ENCODE peak calls at places on chromosomes 12 and 14, in four cellular contexts. A, H, N and J are unnamed samples.
A peak's percentile ranks its signal among the peaks of the same experiment; 100 is the strongest.

GRCh38 chr12:131845121-131845520 is 16.9 kb downstream of the MMP17 start:
- DNase-seq in A (no peak), H (no peak), N (no peak), J (no peak)

GRCh38 chr12:59088673-59089072 is 168.4 kb upstream of the LRIG3 start:
- DNase-seq in A (no peak), H (no peak), N (peak; percentile 17), J (no peak)

GRCh38 chr12:130572553-130572952 is 143.5 kb downstream of the RIMBP2 start:
- DNase-seq in A (no peak), H (no peak), N (no peak), J (no peak)

GRCh38 chr14:92531151-92531873 is 17.7 kb downstream of the RIN3 start:
- DNase-seq in A (no peak), H (no peak), N (no peak), J (peak; percentile 81)

GRCh38 chr14:72647782-72648181 is 246.1 kb downstream of the DPF3 start:
- DNase-seq in A (no peak), H (no peak), N (no peak), J (no peak)

GRCh38 chr14:55389330-55389729 is 22.3 kb downstream of the ATG14 start:
- DNase-seq in A (no peak), H (no peak), N (no peak), J (no peak)

GRCh38 chr14:50425816-50426215 is 29.1 kb upstream of the CDKL1 start:
- DNase-seq in A (no peak), H (no peak), N (no peak), J (no peak)

GRCh38 chr14:105943973-105944602 is 417.7 kb downstream of the TMEM121 start:
- DNase-seq in A (no peak), H (no peak), N (no peak), J (no peak)

GRCh38 chr12:95322335-95322734 is 104.7 kb downstream of the VEZT start:
- DNase-seq in A (no peak), H (no peak), N (no peak), J (no peak)

GRCh38 chr12:80269953-80270552 is 170.7 kb downstream of the OTOGL start:
- DNase-seq in A (no peak), H (no peak), N (no peak), J (no peak)

GRCh38 chr12:89349814-89350213 is 2.5 kb downstream of the DUSP6 start:
- DNase-seq in A (no peak), H (no peak), N (no peak), J (peak; percentile 68)

GRCh38 chr12:645563-646071 is 17.6 kb downstream of the NINJ2 start:
- DNase-seq in A (peak; percentile 55), H (no peak), N (peak; percentile 65), J (no peak)

GRCh38 chr12:42798811-42799438 is 209.4 kb upstream of the PRICKLE1 start:
- DNase-seq in A (no peak), H (no peak), N (no peak), J (no peak)

GRCh38 chr12:26465419-26466097 is 270.2 kb downstream of the SSPN start:
- DNase-seq in A (no peak), H (no peak), N (no peak), J (no peak)

GRCh38 chr14:61388173-61388975 is 67.0 kb downstream of the PRKCH start:
- DNase-seq in A (no peak), H (no peak), N (no peak), J (peak; percentile 31)

GRCh38 chr14:75579882-75580281 is 1.5 kb downstream of the FLVCR2 start:
- DNase-seq in A (no peak), H (no peak), N (no peak), J (no peak)

GRCh38 chr12:50354908-50355307 is 41.5 kb downstream of the FAM186A start:
- DNase-seq in A (no peak), H (no peak), N (no peak), J (no peak)

GRCh38 chr12:131800594-131801135 is 27.5 kb upstream of the MMP17 start:
- DNase-seq in A (no peak), H (no peak), N (no peak), J (no peak)

GRCh38 chr12:40439771-40440492 is 215.1 kb downstream of the LRRK2 start:
- DNase-seq in A (no peak), H (no peak), N (no peak), J (no peak)

GRCh38 chr14:65772901-65773574 is 360.5 kb downstream of the FUT8 start:
- DNase-seq in A (no peak), H (no peak), N (no peak), J (no peak)

GRCh38 chr12:107127482-107128185 is 34.3 kb upstream of the CRY1 start:
- DNase-seq in A (no peak), H (no peak), N (no peak), J (no peak)

GRCh38 chr14:50347521-50347920 is 35.4 kb downstream of the DMAC2L start:
- DNase-seq in A (no peak), H (no peak), N (no peak), J (peak; percentile 29)

GRCh38 chr12:45701296-45701695 is 28.2 kb upstream of the ARID2 start:
- DNase-seq in A (no peak), H (no peak), N (no peak), J (no peak)

GRCh38 chr14:23828611-23829010 is 125.0 kb upstream of the DHRS4 start:
- DNase-seq in A (no peak), H (no peak), N (no peak), J (no peak)

GRCh38 chr14:85532981-85533820 is 3.3 kb downstream of the FLRT2 start:
- DNase-seq in A (peak; percentile 71), H (peak; percentile 38), N (peak; percentile 42), J (no peak)

GRCh38 chr12:125092872-125093680 is 27.8 kb downstream of the AACS start:
- DNase-seq in A (peak; percentile 67), H (no peak), N (no peak), J (peak; percentile 55)

GRCh38 chr12:132003846-132004245 is 54.1 kb downstream of the EP400 start:
- DNase-seq in A (no peak), H (no peak), N (no peak), J (no peak)

GRCh38 chr14:89927466-89927865 is 27.1 kb downstream of the EFCAB11 start:
- DNase-seq in A (no peak), H (no peak), N (no peak), J (no peak)

GRCh38 chr14:65958664-65959562 is 527.3 kb upstream of the CCDC196 start:
- DNase-seq in A (no peak), H (no peak), N (no peak), J (peak; percentile 11)

GRCh38 chr12:82910246-82910893 is 223.7 kb downstream of the TMTC2 start:
- DNase-seq in A (no peak), H (no peak), N (no peak), J (no peak)

GRCh38 chr12:31362759-31363415 is 36.9 kb upstream of the SINHCAF start:
- DNase-seq in A (no peak), H (no peak), N (no peak), J (peak; percentile 26)

GRCh38 chr12:5088586-5089264 is 45.0 kb downstream of the KCNA5 start:
- DNase-seq in A (no peak), H (no peak), N (no peak), J (no peak)

GRCh38 chr14:70822706-70823185 is 13.4 kb upstream of the MAP3K9 start:
- DNase-seq in A (peak; percentile 64), H (no peak), N (peak; percentile 22), J (peak; percentile 87)

GRCh38 chr14:56339855-56340701 is 221.9 kb downstream of the PELI2 start:
- DNase-seq in A (peak; percentile 87), H (peak; percentile 35), N (peak; percentile 73), J (peak; percentile 81)

GRCh38 chr12:60100150-60100549 is 504.3 kb downstream of the SLC16A7 start:
- DNase-seq in A (no peak), H (no peak), N (no peak), J (no peak)